ENCODE peak calls at places on chromosomes 13 and 19, in four cellular contexts. L, K, J and X are unnamed samples.

GRCh38 chr13:73610799-73611592 is 523.2 kb downstream of the KLF12 start:
- DNase-seq in L (no peak), K (no peak), J (no peak), X (no peak)

GRCh38 chr19:16070366-16070990 is 5.8 kb upstream of the TPM4 start:
- DNase-seq in L (peak; percentile 56), K (no peak), J (peak; percentile 84), X (no peak)

GRCh38 chr19:13146763-13147563 is 3.2 kb downstream of the STX10 start:
- DNase-seq in L (no peak), K (no peak), J (no peak), X (no peak)

GRCh38 chr13:65594255-65594654 is 1635.9 kb downstream of the PCDH9 start:
- DNase-seq in L (no peak), K (no peak), J (no peak), X (no peak)

GRCh38 chr13:91017031-91017668 is 330.3 kb upstream of the MIR17HG start:
- DNase-seq in L (peak; percentile 98), K (peak; percentile 9), J (no peak), X (peak; percentile 89)

GRCh38 chr13:95437561-95437960 is 115.0 kb upstream of the CLDN10 start:
- DNase-seq in L (peak; percentile 11), K (no peak), J (no peak), X (no peak)

GRCh38 chr13:84844473-84844872 is 954.7 kb downstream of the SLITRK6 start:
- DNase-seq in L (no peak), K (no peak), J (peak; percentile 1), X (peak; percentile 45)

GRCh38 chr19:23817519-23817918 is 58.8 kb upstream of the ZNF681 start:
- DNase-seq in L (peak; percentile 27), K (no peak), J (peak; percentile 22), X (peak; percentile 6)

GRCh38 chr13:28246891-28247290 is 108.5 kb downstream of the PAN3 start:
- DNase-seq in L (no peak), K (no peak), J (no peak), X (no peak)

DNA sequence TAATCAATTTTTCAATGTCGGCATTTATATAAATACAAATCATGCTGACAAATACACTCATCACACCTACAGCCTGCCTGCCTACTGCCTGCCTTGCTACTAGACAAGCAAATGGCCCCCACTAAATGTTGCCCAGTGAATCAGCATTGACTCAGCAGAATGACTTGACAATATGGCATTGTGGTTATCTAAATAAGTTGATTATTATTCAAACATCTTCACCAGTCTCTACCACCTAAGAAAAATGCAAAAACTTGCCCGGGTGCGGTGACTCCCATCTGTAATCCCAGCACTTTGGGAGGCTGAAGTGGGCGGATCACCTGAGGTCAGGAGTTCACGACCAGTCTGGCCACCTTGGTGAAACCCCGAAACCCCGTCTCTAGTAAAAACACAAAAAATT is 296.1 kb downstream of the PCDH9 start:
- DNase-seq in L (peak; percentile 12), K (no peak), J (no peak), X (no peak)
- TF ChIP-seq TARDBP in L (no peak), K (no peak), J (no peak), X (no peak)

DNA sequence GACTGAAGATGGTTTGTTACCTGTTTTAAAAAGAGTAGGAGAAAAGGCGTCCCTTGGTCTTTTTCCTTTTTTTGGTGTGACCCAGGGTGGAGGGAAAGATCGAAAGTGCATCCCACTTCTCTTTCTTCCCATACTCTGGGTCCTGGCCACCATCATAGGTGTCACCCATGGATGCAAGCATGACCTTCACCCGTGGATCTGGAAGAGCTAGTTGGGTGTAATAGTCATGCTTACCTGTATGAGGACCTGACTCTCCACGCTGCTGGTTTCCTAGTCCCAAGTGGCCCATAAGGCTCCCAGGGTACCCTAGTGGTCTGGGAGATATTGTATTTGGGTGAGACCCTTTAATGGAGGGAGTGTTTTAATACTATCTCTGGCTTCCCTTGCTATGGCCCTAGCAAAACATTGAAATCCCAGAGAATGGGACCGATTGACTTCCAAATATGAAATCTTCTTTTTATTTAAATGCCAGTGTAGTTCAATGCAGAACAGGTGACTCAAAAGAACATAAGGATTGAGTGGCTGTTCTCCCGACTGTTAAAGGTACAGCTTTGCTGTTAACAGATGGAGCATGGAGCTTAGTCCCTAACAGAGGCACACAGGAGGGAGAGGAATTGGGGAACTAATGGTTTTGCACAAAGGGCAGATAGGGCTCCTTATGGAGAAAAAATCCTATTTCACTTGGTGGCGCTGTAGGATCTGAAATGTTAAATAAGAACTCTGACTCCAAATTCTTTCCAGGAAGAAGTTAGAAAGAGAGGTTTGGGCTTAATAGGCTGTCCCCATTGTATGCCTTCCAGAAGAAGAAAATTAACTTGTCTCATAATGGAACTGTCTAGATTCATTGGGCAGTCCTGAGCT is 7.0 kb upstream of the ZNF550 start:
- DNase-seq in L (no peak), K (no peak), J (no peak), X (no peak)
- TF ChIP-seq SP1 in L (no peak), K (peak; percentile 38), J (no peak), X (no peak)

GRCh38 chr19:34255546-34255945 is 1.2 kb downstream of the GARRE1 start:
- DNase-seq in L (no peak), K (no peak), J (no peak), X (no peak)
- TF ChIP-seq TARDBP in L (no peak), K (no peak), J (no peak), X (no peak)

GRCh38 chr19:51742736-51743288 is 8.9 kb downstream of the FPR1 start:
- DNase-seq in L (no peak), K (no peak), J (no peak), X (no peak)

GRCh38 chr19:51743405-51743804 is 8.3 kb downstream of the FPR1 start:
- DNase-seq in L (no peak), K (no peak), J (no peak), X (no peak)

GRCh38 chr19:51739466-51740213 is 12.0 kb downstream of the FPR1 start:
- DNase-seq in L (no peak), K (no peak), J (no peak), X (no peak)

GRCh38 chr19:51737924-51738323 is 13.8 kb downstream of the FPR1 start:
- DNase-seq in L (no peak), K (no peak), J (no peak), X (no peak)

GRCh38 chr19:51740356-51740755 is 11.3 kb downstream of the FPR1 start:
- DNase-seq in L (no peak), K (no peak), J (no peak), X (no peak)
- TF ChIP-seq SP1 in L (no peak), K (no peak), J (no peak), X (no peak)

GRCh38 chr13:39954476-39954875 is 299.0 kb downstream of the COG6 start:
- DNase-seq in L (no peak), K (no peak), J (no peak), X (no peak)

GRCh38 chr13:39951301-39951700 is 295.8 kb downstream of the COG6 start:
- DNase-seq in L (no peak), K (no peak), J (no peak), X (no peak)

GRCh38 chr13:39955560-39955959 is 300.1 kb downstream of the COG6 start:
- DNase-seq in L (no peak), K (no peak), J (no peak), X (no peak)

GRCh38 chr13:39956036-39956435 is 300.6 kb downstream of the COG6 start:
- DNase-seq in L (no peak), K (peak; percentile 73), J (no peak), X (no peak)

GRCh38 chr13:39952244-39953233 is 297.1 kb downstream of the COG6 start:
- DNase-seq in L (peak; percentile 10), K (no peak), J (no peak), X (no peak)
- TF ChIP-seq TARDBP in L (no peak), K (no peak), J (no peak), X (no peak)

GRCh38 chr13:88246239-88246638 is 575.1 kb downstream of the SLITRK5 start:
- DNase-seq in L (no peak), K (no peak), J (no peak), X (peak; percentile 73)
- TF ChIP-seq SP1 in L (no peak), K (no peak), J (no peak), X (no peak)